ENCODE peak calls at places on chromosomes 2 and 18, in six cellular contexts. A is suprapubic skin, E is sigmoid colon, W is tibial nerve, Q is A549, L is esophagus muscularis mucosa. N is an unnamed sample.

GRCh38 chr2:38835015-38835601 is 40.6 kb downstream of the DHX57 start:
- DNase-seq in A (no peak), E (no peak), W (no peak), Q (no peak), L (no peak), N (no peak)

GRCh38 chr2:232937278-232937906 is 67.3 kb downstream of the SNORC start:
- DNase-seq in A (no peak), E (no peak), W (no peak), Q (peak; percentile 55), L (no peak), N (no peak)

GRCh38 chr18:45557779-45558178 is 57.5 kb upstream of the SLC14A2 start:
- DNase-seq in A (peak; percentile 1), E (no peak), W (no peak), Q (no peak), L (no peak), N (no peak)

GRCh38 chr2:113700186-113700841 is 56.1 kb downstream of the SLC35F5 start:
- DNase-seq in A (no peak), E (no peak), W (no peak), Q (no peak), L (no peak), N (no peak)

GRCh38 chr18:58268849-58269248 is 224.8 kb downstream of the NEDD4L start:
- DNase-seq in A (no peak), E (no peak), W (no peak), Q (peak; percentile 12), L (no peak), N (no peak)

GRCh38 chr2:183543731-183544130 is 419.5 kb downstream of the NUP35 start:
- DNase-seq in A (no peak), E (no peak), W (no peak), Q (no peak), L (no peak), N (no peak)

GRCh38 chr2:226868331-226868730 is 32.5 kb downstream of the RHBDD1 start:
- DNase-seq in A (no peak), E (no peak), W (no peak), Q (no peak), L (no peak), N (no peak)

GRCh38 chr18:36255072-36255708 is 42.3 kb upstream of the FHOD3 start:
- DNase-seq in A (no peak), E (no peak), W (no peak), Q (no peak), L (peak; percentile 70), N (no peak)

GRCh38 chr2:621303-622099 is 55.7 kb downstream of the TMEM18 start:
- DNase-seq in A (peak; percentile 75), E (no peak), W (no peak), Q (no peak), L (peak; percentile 64), N (no peak)

GRCh38 chr2:69960821-69961220 is 610 bp downstream of the ASPRV1 start:
- DNase-seq in A (no peak), E (no peak), W (no peak), Q (no peak), L (no peak), N (no peak)

GRCh38 chr2:167939513-167940360 is 307.7 kb downstream of the STK39 start:
- DNase-seq in A (no peak), E (no peak), W (no peak), Q (no peak), L (no peak), N (no peak)

GRCh38 chr18:22207022-22207758 is 37.8 kb downstream of the GATA6 start:
- DNase-seq in A (no peak), E (no peak), W (no peak), Q (no peak), L (peak; percentile 39), N (peak; percentile 69)

GRCh38 chr2:57842531-57842930 is 204.1 kb upstream of the VRK2 start:
- DNase-seq in A (no peak), E (no peak), W (no peak), Q (no peak), L (no peak), N (no peak)

GRCh38 chr2:9741110-9741509 is 102.2 kb upstream of the TAF1B start:
- DNase-seq in A (no peak), E (no peak), W (no peak), Q (no peak), L (no peak), N (no peak)

GRCh38 chr2:222561817-222562424 is 94.0 kb downstream of the FARSB start:
- DNase-seq in A (no peak), E (no peak), W (no peak), Q (peak; percentile 40), L (no peak), N (no peak)

GRCh38 chr2:172093416-172094318 is 8.4 kb downstream of the DLX1 start:
- DNase-seq in A (no peak), E (no peak), W (no peak), Q (no peak), L (no peak), N (no peak)

GRCh38 chr2:205407984-205408383 is 274.3 kb upstream of the NRP2 start:
- DNase-seq in A (no peak), E (no peak), W (no peak), Q (no peak), L (no peak), N (no peak)

GRCh38 chr2:198441246-198441645 is 636.9 kb downstream of the PLCL1 start:
- DNase-seq in A (no peak), E (no peak), W (no peak), Q (no peak), L (no peak), N (no peak)

GRCh38 chr2:37020212-37020886 is 54.0 kb upstream of the STRN start:
- DNase-seq in A (peak; percentile 87), E (peak; percentile 86), W (peak; percentile 58), Q (no peak), L (no peak), N (peak; percentile 74)

GRCh38 chr2:109261906-109262631 is 133.1 kb downstream of the SH3RF3 start:
- DNase-seq in A (peak; percentile 37), E (peak; percentile 45), W (no peak), Q (no peak), L (no peak), N (no peak)

GRCh38 chr2:190683802-190684201 is 34.9 kb downstream of the NAB1 start:
- DNase-seq in A (no peak), E (no peak), W (no peak), Q (no peak), L (no peak), N (no peak)

GRCh38 chr2:1824202-1824905 is 80.0 kb upstream of the PXDN start:
- DNase-seq in A (no peak), E (peak; percentile 91), W (no peak), Q (no peak), L (no peak), N (no peak)
- TF ChIP-seq EP300 in A (peak; percentile 47), E (peak; percentile 80), W (peak; percentile 32), Q (no peak), L (peak; percentile 95), N (peak; percentile 39)

GRCh38 chr2:199972088-199972626 is 16.8 kb downstream of the MAIP1 start:
- DNase-seq in A (no peak), E (no peak), W (no peak), Q (no peak), L (no peak), N (no peak)
- TF ChIP-seq EP300 in A (no peak), E (no peak), W (no peak), Q (no peak), L (no peak), N (no peak)

DNA sequence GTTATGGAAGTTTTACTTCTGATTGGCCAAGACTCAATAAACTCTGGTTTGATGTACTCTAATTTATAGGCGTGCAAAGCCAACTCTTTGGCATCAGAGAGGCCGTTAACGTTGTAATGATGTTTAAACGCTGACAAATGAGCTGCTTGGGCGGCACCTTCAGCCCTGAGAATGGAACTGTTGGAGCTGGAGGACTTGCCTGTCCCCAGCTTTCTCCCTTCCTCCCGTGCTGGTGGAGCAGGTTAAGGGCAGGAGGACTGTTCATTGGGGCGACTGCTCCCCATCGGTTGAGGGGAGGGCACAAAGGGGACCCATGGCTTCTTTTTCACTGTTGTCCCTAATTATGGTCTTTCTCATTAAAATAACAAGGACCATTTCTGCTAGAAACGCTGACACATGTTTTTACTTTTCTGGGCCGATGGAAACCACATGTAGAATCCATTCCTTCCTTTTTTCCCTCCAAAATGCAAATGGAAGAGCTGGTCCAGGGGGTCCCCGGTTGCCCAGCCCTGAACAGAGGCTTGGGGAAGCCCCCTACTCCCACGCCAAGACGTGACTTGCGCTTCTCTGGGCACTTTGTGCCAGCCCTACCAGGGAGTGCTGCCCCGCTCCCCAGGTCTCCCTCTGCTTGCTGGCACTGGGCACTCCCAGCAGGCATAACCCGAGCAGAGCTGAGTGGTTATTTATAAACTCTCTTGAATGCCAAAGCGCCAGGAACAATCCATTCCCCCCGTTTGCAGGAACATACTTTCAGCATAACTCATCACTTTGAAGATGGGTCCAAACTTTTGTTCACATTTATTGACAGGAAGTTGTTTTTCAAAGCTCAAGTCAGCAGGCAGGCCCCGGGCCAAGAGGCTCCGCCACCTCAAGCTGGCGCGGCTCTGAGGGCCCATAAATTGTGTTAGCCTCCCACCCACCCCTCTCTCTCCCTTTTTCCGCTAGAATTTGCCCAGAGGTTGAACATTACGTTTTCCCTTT is 170.1 kb downstream of the ASB1 start:
- DNase-seq in A (no peak), E (peak; percentile 93), W (no peak), Q (peak; percentile 89), L (peak; percentile 90), N (peak; percentile 64)
- TF ChIP-seq EP300 in A (peak; percentile 90), E (peak; percentile 98), W (peak; percentile 89), Q (peak; percentile 61), L (peak; percentile 94), N (no peak)

GRCh38 chr2:95206086-95206485 is 1.2 kb upstream of the ZNF892 start:
- DNase-seq in A (no peak), E (no peak), W (no peak), Q (no peak), L (no peak), N (no peak)

GRCh38 chr2:95204396-95204795 is 2.9 kb upstream of the ZNF892 start:
- DNase-seq in A (no peak), E (no peak), W (no peak), Q (no peak), L (no peak), N (no peak)

GRCh38 chr2:95208101-95208500 is 780 bp downstream of the ZNF892 start:
- DNase-seq in A (no peak), E (no peak), W (no peak), Q (no peak), L (no peak), N (no peak)

GRCh38 chr2:95203911-95204310 is 3.4 kb upstream of the ZNF892 start:
- DNase-seq in A (no peak), E (no peak), W (no peak), Q (no peak), L (no peak), N (no peak)

DNA sequence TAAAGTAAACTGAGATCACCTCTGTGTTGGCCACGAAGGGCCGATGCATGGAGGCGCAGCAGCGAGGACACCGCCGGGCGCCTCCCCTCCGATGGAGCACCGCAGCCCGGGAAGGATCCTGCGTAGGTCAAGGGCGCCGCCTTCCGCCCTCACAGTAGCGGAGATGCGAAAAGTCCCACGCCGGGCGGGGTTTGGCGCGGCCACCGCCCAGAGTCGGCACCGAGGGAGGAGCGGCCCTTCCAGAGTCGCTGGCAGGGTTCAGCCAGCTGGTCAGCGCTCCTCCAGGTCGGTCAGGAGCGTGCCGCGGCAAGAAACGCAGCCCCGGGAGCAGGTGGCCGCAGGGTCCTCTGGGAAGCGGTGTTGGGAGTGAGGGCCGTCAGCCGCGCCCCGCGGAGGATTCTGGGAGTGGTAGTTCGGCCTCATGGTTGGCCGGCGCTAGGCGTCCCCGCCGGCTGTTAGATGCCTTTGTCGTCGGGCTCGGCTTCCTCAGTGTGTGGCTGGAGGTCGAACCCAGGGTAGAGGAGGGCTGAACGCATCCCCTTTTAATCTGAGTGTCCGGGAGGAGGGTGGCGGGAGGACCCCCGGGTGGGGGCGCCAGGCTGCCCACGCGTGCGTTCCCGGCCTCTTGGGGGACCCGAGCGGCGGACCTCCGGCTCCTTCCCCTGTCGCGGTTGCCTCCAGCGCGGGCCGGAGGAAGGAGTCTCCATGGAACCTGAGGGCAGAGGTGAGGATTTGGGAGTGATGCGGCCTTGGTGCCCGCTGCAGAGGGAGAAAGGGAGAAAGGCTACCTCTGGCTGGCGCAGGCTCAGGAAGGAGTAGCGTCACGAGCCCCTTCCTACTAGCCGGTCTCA is at the start of gene ZNF892:
- DNase-seq in A (peak; percentile 91), E (peak; percentile 95), W (peak; percentile 69), Q (peak; percentile 94), L (peak; percentile 97), N (peak; percentile 87)
- TF ChIP-seq EP300 in A (no peak), E (no peak), W (peak; percentile 84), Q (no peak), L (no peak), N (no peak)

N was measured in ovary.